ENCODE peak calls at places on chromosome 2, in five cellular contexts. One of them, this sample, is unnamed.
A peak's percentile ranks its signal among the peaks of the same experiment; 100 is the strongest.

GRCh38 chr2:16051046-16051489 is 110.7 kb downstream of the MYCN start:
- DNase-seq in cardiac muscle cell: no peak
- DNase-seq in transverse colon: no peak
- DNase-seq in lung: no peak
- DNase-seq in testis: peak; percentile 56
- DNase-seq in this sample: peak; percentile 27

GRCh38 chr2:131027566-131028528 is 65.4 kb downstream of the FAM168B start:
- DNase-seq in cardiac muscle cell: no peak
- DNase-seq in transverse colon: no peak
- DNase-seq in lung: no peak
- DNase-seq in testis: no peak
- DNase-seq in this sample: no peak

GRCh38 chr2:54638774-54639187 is 84.7 kb upstream of the EML6 start:
- DNase-seq in cardiac muscle cell: no peak
- DNase-seq in transverse colon: no peak
- DNase-seq in lung: no peak
- DNase-seq in testis: no peak
- DNase-seq in this sample: no peak

GRCh38 chr2:188524519-188525113 is 232.9 kb downstream of the GULP1 start:
- DNase-seq in cardiac muscle cell: peak; percentile 55
- DNase-seq in transverse colon: peak; percentile 10
- DNase-seq in lung: no peak
- DNase-seq in testis: peak; percentile 28
- DNase-seq in this sample: peak; percentile 24

GRCh38 chr2:31404827-31405226 is 9.7 kb downstream of the XDH start:
- DNase-seq in cardiac muscle cell: no peak
- DNase-seq in transverse colon: no peak
- DNase-seq in lung: peak; percentile 18
- DNase-seq in testis: no peak
- DNase-seq in this sample: no peak

GRCh38 chr2:61962095-61962984 is 56.9 kb downstream of the COMMD1 start:
- DNase-seq in cardiac muscle cell: no peak
- DNase-seq in transverse colon: peak; percentile 40
- DNase-seq in lung: no peak
- DNase-seq in testis: no peak
- DNase-seq in this sample: no peak

GRCh38 chr2:159489476-159489875 is 126.9 kb downstream of the BAZ2B start:
- DNase-seq in cardiac muscle cell: no peak
- DNase-seq in transverse colon: no peak
- DNase-seq in lung: no peak
- DNase-seq in testis: no peak
- DNase-seq in this sample: no peak

GRCh38 chr2:239372835-239373234 is 28.0 kb downstream of the HDAC4 start:
- DNase-seq in cardiac muscle cell: no peak
- DNase-seq in transverse colon: no peak
- DNase-seq in lung: no peak
- DNase-seq in testis: no peak
- DNase-seq in this sample: no peak

GRCh38 chr2:213021971-213022899 is 129.2 kb downstream of the IKZF2 start:
- DNase-seq in cardiac muscle cell: no peak
- DNase-seq in transverse colon: no peak
- DNase-seq in lung: no peak
- DNase-seq in testis: no peak
- DNase-seq in this sample: no peak

GRCh38 chr2:159737292-159737916 is 25.1 kb downstream of the MARCHF7 start:
- DNase-seq in cardiac muscle cell: no peak
- DNase-seq in transverse colon: no peak
- DNase-seq in lung: no peak
- DNase-seq in testis: no peak
- DNase-seq in this sample: no peak

GRCh38 chr2:239267411-239267941 is 133.3 kb downstream of the HDAC4 start:
- DNase-seq in cardiac muscle cell: no peak
- DNase-seq in transverse colon: peak; percentile 89
- DNase-seq in lung: peak; percentile 84
- DNase-seq in testis: peak; percentile 69
- DNase-seq in this sample: peak; percentile 84

GRCh38 chr2:159755014-159755413 is 42.7 kb downstream of the MARCHF7 start:
- DNase-seq in cardiac muscle cell: no peak
- DNase-seq in transverse colon: no peak
- DNase-seq in lung: no peak
- DNase-seq in testis: no peak
- DNase-seq in this sample: no peak

GRCh38 chr2:78978340-78978739 is 47.2 kb upstream of the REG3G start:
- DNase-seq in cardiac muscle cell: no peak
- DNase-seq in transverse colon: no peak
- DNase-seq in lung: no peak
- DNase-seq in testis: no peak
- DNase-seq in this sample: no peak

GRCh38 chr2:197707316-197708213 is 2.4 kb downstream of the MARS2 start:
- DNase-seq in cardiac muscle cell: peak; percentile 48
- DNase-seq in transverse colon: no peak
- DNase-seq in lung: no peak
- DNase-seq in testis: no peak
- DNase-seq in this sample: no peak

GRCh38 chr2:237711458-237712150 is 84.2 kb downstream of the LRRFIP1 start:
- DNase-seq in cardiac muscle cell: no peak
- DNase-seq in transverse colon: no peak
- DNase-seq in lung: no peak
- DNase-seq in testis: no peak
- DNase-seq in this sample: no peak

GRCh38 chr2:203605302-203605701 is 70.2 kb upstream of the RAPH1 start:
- DNase-seq in cardiac muscle cell: no peak
- DNase-seq in transverse colon: no peak
- DNase-seq in lung: no peak
- DNase-seq in testis: no peak
- DNase-seq in this sample: no peak

GRCh38 chr2:204862809-204863208 is 317.5 kb downstream of the PARD3B start:
- DNase-seq in cardiac muscle cell: no peak
- DNase-seq in transverse colon: no peak
- DNase-seq in lung: no peak
- DNase-seq in testis: no peak
- DNase-seq in this sample: no peak

GRCh38 chr2:71923887-71924533 is 223.7 kb downstream of the CYP26B1 start:
- DNase-seq in cardiac muscle cell: peak; percentile 88
- DNase-seq in transverse colon: peak; percentile 73
- DNase-seq in lung: peak; percentile 58
- DNase-seq in testis: peak; percentile 80
- DNase-seq in this sample: peak; percentile 60

GRCh38 chr2:215241791-215242305 is 70.0 kb upstream of the ATIC start:
- DNase-seq in cardiac muscle cell: no peak
- DNase-seq in transverse colon: no peak
- DNase-seq in lung: no peak
- DNase-seq in testis: no peak
- DNase-seq in this sample: no peak

GRCh38 chr2:95346738-95347671 is 49.9 kb downstream of the KCNIP3 start:
- DNase-seq in cardiac muscle cell: peak; percentile 49
- DNase-seq in transverse colon: no peak
- DNase-seq in lung: no peak
- DNase-seq in testis: peak; percentile 32
- DNase-seq in this sample: peak; percentile 43

GRCh38 chr2:222433381-222434173 is 9.2 kb downstream of the SGPP2 start:
- DNase-seq in cardiac muscle cell: no peak
- DNase-seq in transverse colon: peak; percentile 15
- DNase-seq in lung: no peak
- DNase-seq in testis: no peak
- DNase-seq in this sample: no peak

GRCh38 chr2:58571181-58571852 is 330.2 kb upstream of the FANCL start:
- DNase-seq in cardiac muscle cell: peak; percentile 70
- DNase-seq in transverse colon: peak; percentile 30
- DNase-seq in lung: peak; percentile 33
- DNase-seq in testis: peak; percentile 37
- DNase-seq in this sample: no peak

GRCh38 chr2:207692206-207693065 is 19.0 kb upstream of the CCNYL1 start:
- DNase-seq in cardiac muscle cell: peak; percentile 51
- DNase-seq in transverse colon: peak; percentile 58
- DNase-seq in lung: peak; percentile 51
- DNase-seq in testis: peak; percentile 60
- DNase-seq in this sample: peak; percentile 70

GRCh38 chr2:191264647-191265079 is 19.5 kb downstream of the MYO1B start:
- DNase-seq in cardiac muscle cell: no peak
- DNase-seq in transverse colon: no peak
- DNase-seq in lung: no peak
- DNase-seq in testis: no peak
- DNase-seq in this sample: peak; percentile 58

GRCh38 chr2:96891591-96892333 is 21.9 kb upstream of the SEMA4C start:
- DNase-seq in cardiac muscle cell: peak; percentile 58
- DNase-seq in transverse colon: no peak
- DNase-seq in lung: no peak
- DNase-seq in testis: no peak
- DNase-seq in this sample: peak; percentile 82

GRCh38 chr2:172082944-172083718 is 2.2 kb upstream of the DLX1 start:
- DNase-seq in cardiac muscle cell: no peak
- DNase-seq in transverse colon: no peak
- DNase-seq in lung: no peak
- DNase-seq in testis: no peak
- DNase-seq in this sample: no peak

GRCh38 chr2:15543058-15543457 is 18.1 kb downstream of the NBAS start:
- DNase-seq in cardiac muscle cell: peak; percentile 15
- DNase-seq in transverse colon: no peak
- DNase-seq in lung: no peak
- DNase-seq in testis: no peak
- DNase-seq in this sample: no peak

GRCh38 chr2:105243961-105244360 is 2.4 kb downstream of the GPR45 start:
- DNase-seq in cardiac muscle cell: peak; percentile 56
- DNase-seq in transverse colon: no peak
- DNase-seq in lung: no peak
- DNase-seq in testis: no peak
- DNase-seq in this sample: no peak

DNA sequence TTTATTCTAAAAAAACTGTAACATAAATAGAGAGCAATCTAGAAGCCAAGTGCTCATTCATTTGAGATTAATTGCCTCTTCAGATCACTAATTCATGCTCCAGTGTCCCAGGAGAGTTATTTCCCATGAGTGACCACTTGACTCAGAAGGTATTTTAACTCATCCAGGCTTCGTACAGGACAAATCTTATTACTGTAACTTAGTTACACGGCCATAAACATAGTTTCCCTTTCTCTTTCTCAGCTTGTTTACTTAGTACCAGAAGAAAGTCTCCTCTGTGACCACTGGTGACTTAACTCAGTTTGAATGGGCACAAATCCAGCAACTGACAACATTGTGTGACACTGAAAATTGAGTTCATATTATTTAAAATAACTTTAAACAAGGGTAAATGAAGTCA is 25.3 kb downstream of the MMADHC start:
- DNase-seq in cardiac muscle cell: no peak
- DNase-seq in transverse colon: no peak
- DNase-seq in lung: no peak
- DNase-seq in testis: no peak
- DNase-seq in this sample: no peak
- H3K27ac ChIP-seq in cardiac muscle cell: no peak overlapping the region
- H3K27ac ChIP-seq in transverse colon: no peak overlapping the region
- H3K27ac ChIP-seq in lung: no peak overlapping the region
- H3K27ac ChIP-seq in testis: no peak overlapping the region
- H3K27ac ChIP-seq in this sample: no peak overlapping the region

DNA sequence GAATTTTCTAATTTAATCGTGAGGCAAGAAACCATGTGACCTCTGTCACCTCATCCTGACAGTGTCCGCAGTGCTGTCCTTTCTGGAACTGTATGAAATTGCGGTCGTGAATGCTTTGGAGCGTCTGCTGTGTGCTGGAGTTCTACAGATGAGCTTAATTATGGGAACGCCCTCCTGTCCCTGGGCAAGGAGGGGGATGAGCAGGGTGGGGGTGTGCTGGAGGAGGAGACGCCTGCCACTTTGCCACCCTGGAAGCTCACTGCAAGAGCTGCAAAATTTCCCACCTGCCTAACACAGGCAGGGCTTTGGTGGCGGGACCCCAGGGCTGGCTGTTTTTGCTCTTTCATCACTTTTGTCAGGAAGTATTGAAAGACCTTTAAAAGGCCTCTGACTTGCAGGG is 6.5 kb downstream of the LPIN1 start:
- DNase-seq in cardiac muscle cell: peak; percentile 37
- DNase-seq in transverse colon: no peak
- DNase-seq in lung: no peak
- DNase-seq in testis: peak; percentile 40
- DNase-seq in this sample: no peak
- H3K27ac ChIP-seq in cardiac muscle cell: peak overlapping the region; percentile 22
- H3K27ac ChIP-seq in transverse colon: peak overlapping the region; percentile 71
- H3K27ac ChIP-seq in lung: no peak overlapping the region
- H3K27ac ChIP-seq in testis: peak overlapping the region; percentile 65
- H3K27ac ChIP-seq in this sample: no peak overlapping the region

DNA sequence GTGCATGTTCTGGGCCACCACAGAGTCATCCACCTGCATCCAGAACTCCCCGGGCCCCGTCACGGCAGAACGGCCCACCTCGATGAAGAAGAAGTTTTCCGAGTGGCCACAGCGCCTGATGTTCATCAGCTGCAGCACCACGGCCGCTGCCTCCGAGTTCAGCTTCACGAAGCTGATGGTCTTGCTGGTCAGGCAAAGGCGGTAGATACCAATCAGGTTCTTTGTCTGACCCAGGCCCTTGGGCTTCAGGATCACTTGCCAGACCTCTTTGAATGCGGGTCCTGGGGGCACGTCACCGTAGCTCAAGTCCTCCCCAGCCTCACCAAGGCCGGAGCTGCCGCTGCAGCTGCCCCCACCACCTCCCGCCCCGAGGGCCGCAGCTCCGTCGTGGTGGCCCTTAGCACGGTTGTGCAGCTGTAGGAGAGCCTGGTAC is 1.6 kb downstream of the IRS1 start:
- DNase-seq in cardiac muscle cell: no peak
- DNase-seq in transverse colon: no peak
- DNase-seq in lung: no peak
- DNase-seq in testis: no peak
- DNase-seq in this sample: peak; percentile 18
- H3K27ac ChIP-seq in cardiac muscle cell: no peak overlapping the region
- H3K27ac ChIP-seq in transverse colon: peak overlapping the region; percentile 95
- H3K27ac ChIP-seq in lung: peak overlapping the region; percentile 89
- H3K27ac ChIP-seq in testis: peak overlapping the region; percentile 82
- H3K27ac ChIP-seq in this sample: peak overlapping the region; percentile 10

GRCh38 chr2:176779917-176780316 is 432.7 kb upstream of the HNRNPA3 start:
- DNase-seq in cardiac muscle cell: no peak
- DNase-seq in transverse colon: no peak
- DNase-seq in lung: no peak
- DNase-seq in testis: no peak
- DNase-seq in this sample: no peak
- H3K27ac ChIP-seq in cardiac muscle cell: no peak overlapping the region
- H3K27ac ChIP-seq in transverse colon: no peak overlapping the region
- H3K27ac ChIP-seq in lung: no peak overlapping the region
- H3K27ac ChIP-seq in testis: no peak overlapping the region
- H3K27ac ChIP-seq in this sample: no peak overlapping the region

GRCh38 chr2:161353543-161353942 is 45.3 kb downstream of the PSMD14 start:
- DNase-seq in cardiac muscle cell: no peak
- DNase-seq in transverse colon: no peak
- DNase-seq in lung: no peak
- DNase-seq in testis: no peak
- DNase-seq in this sample: no peak
- H3K27ac ChIP-seq in cardiac muscle cell: no peak overlapping the region
- H3K27ac ChIP-seq in transverse colon: no peak overlapping the region
- H3K27ac ChIP-seq in lung: no peak overlapping the region
- H3K27ac ChIP-seq in testis: no peak overlapping the region
- H3K27ac ChIP-seq in this sample: no peak overlapping the region

GRCh38 chr2:109478906-109479493 is 134.8 kb downstream of the SEPTIN10 start:
- DNase-seq in cardiac muscle cell: no peak
- DNase-seq in transverse colon: no peak
- DNase-seq in lung: no peak
- DNase-seq in testis: no peak
- DNase-seq in this sample: no peak
- H3K27ac ChIP-seq in cardiac muscle cell: no peak overlapping the region
- H3K27ac ChIP-seq in transverse colon: no peak overlapping the region
- H3K27ac ChIP-seq in lung: no peak overlapping the region
- H3K27ac ChIP-seq in testis: no peak overlapping the region
- H3K27ac ChIP-seq in this sample: peak overlapping the region; percentile 5